ENCODE peak calls at places on chromosomes 12 and 14, in four cellular contexts. N, U, P and K are unnamed samples.

GRCh38 chr12:12715459-12716150 is 1.6 kb upstream of the CDKN1B start:
- DNase-seq in N (no peak), U (no peak), P (no peak), K (peak)

GRCh38 chr14:103775506-103775905 is 59.9 kb downstream of the ZFYVE21 start:
- DNase-seq in N (no peak), U (no peak), P (no peak), K (no peak)

GRCh38 chr12:85358715-85359114 is 78.7 kb downstream of the ALX1 start:
- DNase-seq in N (no peak), U (no peak), P (no peak), K (no peak)

GRCh38 chr12:2358986-2359658 is 306.3 kb downstream of the CACNA1C start:
- DNase-seq in N (no peak), U (no peak), P (no peak), K (no peak)

GRCh38 chr14:100653409-100653808 is 66.2 kb upstream of the BEGAIN start:
- DNase-seq in N (no peak), U (no peak), P (no peak), K (no peak)

GRCh38 chr12:25386823-25387134 is 136.1 kb upstream of the KRAS start:
- DNase-seq in N (no peak), U (no peak), P (no peak), K (no peak)

GRCh38 chr12:64528616-64529015 is 76.7 kb downstream of the TBK1 start:
- DNase-seq in N (peak), U (no peak), P (no peak), K (peak)

GRCh38 chr12:29547151-29547561 is 49.7 kb upstream of the OVCH1 start:
- DNase-seq in N (no peak), U (no peak), P (no peak), K (peak)

GRCh38 chr12:101875112-101875961 is 2.0 kb upstream of the DRAM1 start:
- DNase-seq in N (no peak), U (no peak), P (no peak), K (peak)

GRCh38 chr12:124994435-124994975 is 1.1 kb downstream of the BRI3BP start:
- DNase-seq in N (no peak), U (no peak), P (no peak), K (peak)

GRCh38 chr12:96879301-96879700 is 27.8 kb upstream of the NEDD1 start:
- DNase-seq in N (no peak), U (no peak), P (no peak), K (no peak)

GRCh38 chr12:124391340-124392261 is 96.7 kb downstream of the RFLNA start:
- DNase-seq in N (no peak), U (peak), P (peak), K (peak)

GRCh38 chr12:116026768-116027550 is 250.5 kb downstream of the MED13L start:
- DNase-seq in N (no peak), U (no peak), P (no peak), K (no peak)

GRCh38 chr14:100383727-100384158 is 60.6 kb downstream of the SLC25A47 start:
- DNase-seq in N (peak), U (no peak), P (peak), K (peak)

GRCh38 chr12:12265571-12266388 is 1.1 kb downstream of the LRP6 start:
- DNase-seq in N (no peak), U (no peak), P (no peak), K (peak)

GRCh38 chr12:103589517-103589916 is 2.4 kb downstream of the STAB2 start:
- DNase-seq in N (no peak), U (no peak), P (no peak), K (no peak)

GRCh38 chr12:53777412-53777811 is 25.6 kb upstream of the CISTR start:
- DNase-seq in N (no peak), U (no peak), P (no peak), K (no peak)

GRCh38 chr12:67475725-67476124 is 172.8 kb upstream of the DYRK2 start:
- DNase-seq in N (no peak), U (no peak), P (no peak), K (peak)

GRCh38 chr14:75487155-75487671 is 35.1 kb upstream of the BATF start:
- DNase-seq in N (no peak), U (no peak), P (no peak), K (no peak)

GRCh38 chr12:16454481-16454880 is 107.0 kb downstream of the MGST1 start:
- DNase-seq in N (no peak), U (no peak), P (no peak), K (no peak)

GRCh38 chr12:6135071-6135470 is 10.6 kb upstream of the VWF start:
- DNase-seq in N (no peak), U (no peak), P (no peak), K (peak)

GRCh38 chr12:107661830-107662229 is 23.8 kb upstream of the PWP1 start:
- DNase-seq in N (no peak), U (no peak), P (no peak), K (no peak)

GRCh38 chr12:57518920-57519757 is 1.2 kb downstream of the DDIT3 start:
- DNase-seq in N (no peak), U (no peak), P (no peak), K (no peak)

GRCh38 chr14:22699801-22700564 is 55.8 kb upstream of the OR6J1 start:
- DNase-seq in N (no peak), U (no peak), P (no peak), K (peak)

GRCh38 chr12:52794479-52795331 is 1.2 kb downstream of the KRT3 start:
- DNase-seq in N (no peak), U (no peak), P (no peak), K (no peak)

GRCh38 chr14:24920265-24921080 is 129.5 kb downstream of the STXBP6 start:
- DNase-seq in N (no peak), U (no peak), P (no peak), K (no peak)

GRCh38 chr12:132433641-132434395 is 56.1 kb upstream of the FBRSL1 start:
- DNase-seq in N (peak), U (no peak), P (no peak), K (no peak)

GRCh38 chr14:56120091-56120632 is 2.0 kb downstream of the PELI2 start:
- DNase-seq in N (peak), U (peak), P (no peak), K (peak)

GRCh38 chr12:32423598-32423997 is 24.2 kb downstream of the FGD4 start:
- DNase-seq in N (no peak), U (no peak), P (no peak), K (no peak)

GRCh38 chr12:122889658-122890561 is 6.0 kb downstream of the VPS37B start:
- DNase-seq in N (no peak), U (no peak), P (no peak), K (no peak)

GRCh38 chr14:72780771-72781170 is 113.1 kb downstream of the DPF3 start:
- DNase-seq in N (no peak), U (no peak), P (no peak), K (peak)

GRCh38 chr12:18799561-18799960 is 61.6 kb downstream of the CAPZA3 start:
- DNase-seq in N (no peak), U (no peak), P (no peak), K (no peak)

GRCh38 chr14:69887740-69888657 is 8.8 kb downstream of the SMOC1 start:
- DNase-seq in N (no peak), U (no peak), P (no peak), K (peak)

GRCh38 chr14:74085828-74086227 is 1.1 kb downstream of the LIN52 start:
- DNase-seq in N (no peak), U (no peak), P (no peak), K (no peak)

GRCh38 chr12:52924764-52925716 is 20.2 kb upstream of the KRT8 start:
- DNase-seq in N (no peak), U (no peak), P (no peak), K (no peak)

GRCh38 chr14:64707661-64708060 is 3.4 kb downstream of the PLEKHG3 start:
- DNase-seq in N (no peak), U (no peak), P (peak), K (peak)